ENCODE peak calls at places on chromosomes 16 and 17, in nine cellular contexts. Z, U, O, N, M, A, W, I and S are unnamed samples.

GRCh38 chr16:79182618-79183017 is 417.9 kb downstream of the MAF start:
- DNase-seq in O (no peak), M (no peak), A (no peak), Z (no peak), I (no peak), N (no peak), W (no peak), U (no peak), S (no peak)

GRCh38 chr16:48963306-48963705 is 318.3 kb downstream of the CBLN1 start:
- DNase-seq in N (no peak), M (no peak), A (no peak), W (no peak), U (no peak), O (no peak), I (peak), Z (no peak), S (no peak)

GRCh38 chr16:55711959-55712876 is 56.4 kb downstream of the SLC6A2 start:
- DNase-seq in U (peak), O (no peak), Z (peak), M (peak), W (peak), N (peak), I (peak), A (peak), S (peak)

GRCh38 chr17:74563358-74563757 is 4.0 kb downstream of the CD300H start:
- DNase-seq in U (no peak), A (no peak), W (no peak), M (no peak), N (no peak), Z (no peak), I (no peak), O (no peak), S (no peak)

GRCh38 chr17:47240375-47240764 is 13.3 kb upstream of the ITGB3 start:
- DNase-seq in Z (no peak), W (no peak), A (no peak), M (no peak), O (no peak), N (no peak), U (no peak), I (no peak), S (no peak)

GRCh38 chr17:36085710-36086268 is 4.2 kb downstream of the CCL3 start:
- DNase-seq in I (no peak), M (no peak), Z (peak), A (no peak), U (no peak), W (no peak), N (no peak), O (no peak), S (no peak)

GRCh38 chr17:3557768-3558583 is at the start of gene TRPV3:
- DNase-seq in M (peak), O (peak), N (no peak), W (peak), Z (no peak), A (no peak), I (peak), U (no peak), S (no peak)

GRCh38 chr16:85090873-85091521 is 21.3 kb downstream of the CIBAR2 start:
- DNase-seq in N (no peak), U (no peak), M (no peak), O (peak), W (no peak), A (no peak), Z (no peak), I (no peak), S (no peak)

GRCh38 chr17:9389116-9389515 is 186.5 kb downstream of the STX8 start:
- DNase-seq in W (peak), U (no peak), M (no peak), I (peak), O (no peak), N (no peak), A (no peak), Z (no peak), S (no peak)

GRCh38 chr16:72256398-72257048 is 84.6 kb upstream of the PMFBP1 start:
- DNase-seq in O (no peak), A (no peak), I (no peak), U (no peak), W (no peak), Z (no peak), M (no peak), N (no peak), S (no peak)

GRCh38 chr16:72566174-72566573 is 394.2 kb upstream of the PMFBP1 start:
- DNase-seq in A (no peak), M (no peak), W (no peak), I (no peak), N (no peak), O (no peak), U (no peak), Z (no peak), S (no peak)

GRCh38 chr16:87540072-87540976 is 47.5 kb upstream of the ZCCHC14 start:
- DNase-seq in W (no peak), U (no peak), Z (no peak), O (no peak), I (no peak), A (no peak), M (no peak), N (no peak), S (no peak)

GRCh38 chr17:37844158-37844976 is 79.8 kb upstream of the TBC1D3K start:
- DNase-seq in O (peak), W (peak), I (no peak), A (peak), N (peak), M (peak), Z (peak), U (peak), S (no peak)

GRCh38 chr16:22816475-22816874 is 2.5 kb downstream of the HS3ST2 start:
- DNase-seq in O (no peak), Z (no peak), M (no peak), N (no peak), U (no peak), I (peak), W (no peak), A (no peak), S (no peak)

GRCh38 chr17:80968602-80969029 is 23.0 kb upstream of the CHMP6 start:
- DNase-seq in N (no peak), O (peak), U (no peak), A (peak), Z (no peak), I (no peak), W (no peak), M (no peak), S (no peak)

GRCh38 chr17:74430706-74431567 is 951 bp upstream of the GPRC5C start:
- DNase-seq in A (peak), I (peak), W (peak), O (peak), U (peak), Z (peak), M (peak), N (peak), S (peak)

GRCh38 chr17:50864747-50865059 is 1.5 kb downstream of the TOB1 start:
- DNase-seq in W (no peak), I (no peak), N (no peak), Z (no peak), O (no peak), M (no peak), A (no peak), U (no peak), S (no peak)
- TF ChIP-seq CTCF in W (no peak), I (no peak), N (no peak), Z (no peak), O (no peak), M (peak), A (no peak), U (no peak), S (no peak)

DNA sequence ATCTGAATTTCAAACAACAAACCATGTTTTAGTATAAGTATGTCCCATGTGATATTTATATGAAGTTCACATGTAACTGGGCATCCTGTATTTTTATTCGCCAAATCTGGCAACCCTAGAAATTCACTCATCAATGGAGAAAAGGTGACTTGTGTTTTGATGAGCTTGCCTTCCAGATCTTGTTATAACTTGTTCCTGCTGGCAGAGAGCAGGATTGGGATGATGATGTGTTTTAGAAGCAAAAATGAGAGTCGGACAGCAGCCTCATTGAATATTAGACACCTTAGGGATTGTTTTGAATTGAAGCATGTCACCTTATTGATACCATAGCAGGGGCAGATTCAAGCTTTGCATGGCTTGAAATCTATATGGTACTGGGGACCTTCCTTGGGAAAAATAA is 85.4 kb upstream of the MED13 start:
- DNase-seq in N (no peak), M (no peak), O (no peak), U (no peak), W (no peak), A (no peak), I (no peak), Z (no peak), S (no peak)
- TF ChIP-seq CTCF in N (no peak), M (no peak), O (no peak), U (no peak), W (no peak), A (no peak), I (no peak), Z (no peak), S (no peak)

GRCh38 chr17:39622380-39623006 is 4.3 kb upstream of the PPP1R1B start:
- DNase-seq in W (no peak), M (no peak), Z (no peak), I (no peak), N (no peak), A (no peak), U (no peak), O (no peak), S (no peak)

GRCh38 chr17:39619786-39620101 is 7.0 kb upstream of the PPP1R1B start:
- DNase-seq in N (no peak), O (no peak), A (no peak), U (no peak), I (no peak), W (no peak), Z (no peak), M (no peak), S (no peak)

GRCh38 chr17:39623356-39623950 is 3.3 kb upstream of the PPP1R1B start:
- DNase-seq in N (peak), I (peak), M (peak), O (peak), Z (peak), W (peak), U (peak), A (peak), S (peak)

GRCh38 chr17:39624313-39624712 is 2.4 kb upstream of the PPP1R1B start:
- DNase-seq in U (no peak), W (no peak), N (no peak), Z (no peak), M (no peak), A (no peak), I (no peak), O (peak), S (no peak)

GRCh38 chr17:39621523-39622379 is 5.0 kb upstream of the PPP1R1B start:
- DNase-seq in W (peak), I (peak), M (peak), N (peak), Z (peak), O (peak), U (peak), A (peak), S (peak)
- TF ChIP-seq CTCF in W (peak), I (peak), M (peak), N (peak), Z (peak), O (peak), U (peak), A (peak), S (peak)

GRCh38 chr17:17741346-17742023 is 60.2 kb downstream of the RAI1 start:
- DNase-seq in O (no peak), M (no peak), Z (no peak), W (no peak), N (peak), U (no peak), A (no peak), I (no peak), S (no peak)
- TF ChIP-seq CTCF in O (no peak), M (no peak), Z (peak), W (no peak), N (no peak), U (peak), A (peak), I (no peak), S (no peak)

DNA sequence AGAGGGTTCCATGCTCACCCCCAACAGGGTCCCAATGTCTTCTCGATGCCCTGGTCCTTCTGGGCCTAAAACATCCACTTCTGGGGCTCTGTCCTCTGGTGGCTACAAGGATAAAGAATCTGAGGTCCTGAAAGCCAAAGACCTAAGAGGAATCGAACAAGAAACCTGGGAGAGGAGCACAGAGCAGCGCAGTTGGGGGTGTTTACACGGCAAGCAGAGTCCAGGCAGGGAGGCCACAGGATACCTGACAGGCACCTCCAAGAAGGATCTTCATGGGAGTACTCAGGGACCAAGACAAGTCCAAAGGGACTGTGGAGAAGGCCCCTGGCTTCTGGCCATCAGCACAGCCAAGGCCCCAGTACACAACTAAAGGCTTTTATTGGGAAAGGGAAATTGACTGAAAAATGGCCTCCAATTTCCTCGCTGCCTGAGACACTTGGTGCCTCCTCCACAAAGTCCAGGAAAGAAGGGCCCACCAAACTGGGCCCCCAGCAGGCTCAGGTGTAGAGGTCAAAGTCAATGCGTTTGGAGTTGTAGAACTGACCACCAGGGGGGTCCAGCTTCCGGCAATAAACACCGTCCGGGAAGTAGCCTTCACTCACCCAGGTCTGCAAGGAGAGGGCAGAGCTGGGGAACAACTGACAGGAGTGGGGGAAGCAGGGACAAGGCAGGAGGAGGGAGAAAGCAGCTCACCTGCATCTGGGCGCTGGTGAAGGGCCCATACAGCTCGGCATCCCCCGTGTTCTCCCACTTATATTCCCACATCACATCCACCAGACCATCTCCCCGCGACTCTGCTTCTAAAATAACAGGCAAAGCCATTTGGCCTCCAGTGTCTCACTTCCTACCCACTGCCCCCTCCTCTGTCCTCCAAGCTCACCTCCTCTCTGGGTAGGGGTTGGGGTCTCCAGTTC is 2.4 kb downstream of the CD2BP2 start:
- DNase-seq in W (no peak), U (no peak), N (no peak), O (peak), Z (no peak), I (no peak), A (no peak), M (no peak), S (no peak)
- TF ChIP-seq CTCF in W (no peak), U (peak), N (peak), O (no peak), Z (no peak), I (no peak), A (no peak), M (no peak), S (peak)